ENCODE peak calls at places on chromosomes 4 and X, in six cellular contexts. U is left ventricle myocardium inferior; M is nephron progenitor cell; Q is choroid plexus epithelial cell; J is CD8-positive, alpha-beta T cell; E is H9. Z is an unnamed sample.

GRCh38 chr4:8710416-8710815 is 117.9 kb downstream of the CPZ start:
- DNase-seq in U (peak), M (no peak), Q (no peak), J (no peak), E (no peak), Z (no peak)

GRCh38 chr4:6208416-6208815 is 8.1 kb upstream of the JAKMIP1 start:
- DNase-seq in U (no peak), M (no peak), Q (no peak), J (no peak), E (no peak), Z (no peak)

GRCh38 chrX:56986138-56986537 is 9.2 kb downstream of the SPIN3 start:
- DNase-seq in U (no peak), M (no peak), Q (no peak), J (no peak), E (no peak), Z (no peak)

GRCh38 chrX:13990126-13990525 is 39.6 kb downstream of the GEMIN8 start:
- DNase-seq in U (no peak), M (no peak), Q (no peak), J (no peak), E (no peak), Z (no peak)

GRCh38 chr4:7806080-7806630 is 133.5 kb downstream of the AFAP1 start:
- DNase-seq in U (peak), M (peak), Q (peak), J (no peak), E (peak), Z (peak)

GRCh38 chrX:23286731-23287130 is 47.9 kb upstream of the PTCHD1 start:
- DNase-seq in U (no peak), M (no peak), Q (no peak), J (no peak), E (no peak), Z (no peak)

GRCh38 chr4:141912831-141913230 is 276.4 kb downstream of the IL15 start:
- DNase-seq in U (no peak), M (no peak), Q (peak), J (no peak), E (no peak), Z (no peak)

GRCh38 chr4:2412885-2413716 is 5.3 kb downstream of the ZFYVE28 start:
- DNase-seq in U (peak), M (peak), Q (peak), J (peak), E (peak), Z (peak)

GRCh38 chrX:53456254-53456653 is 22.1 kb upstream of the HSD17B10 start:
- DNase-seq in U (no peak), M (no peak), Q (peak), J (no peak), E (no peak), Z (peak)

GRCh38 chrX:41335590-41336331 is 1.8 kb downstream of the DDX3X start:
- DNase-seq in U (no peak), M (no peak), Q (peak), J (peak), E (no peak), Z (peak)

GRCh38 chr4:147828361-147828760 is 96.5 kb downstream of the ARHGAP10 start:
- DNase-seq in U (no peak), M (no peak), Q (peak), J (no peak), E (no peak), Z (peak)

GRCh38 chr4:21697583-21697982 is 251.0 kb downstream of the KCNIP4 start:
- DNase-seq in U (no peak), M (peak), Q (peak), J (no peak), E (peak), Z (no peak)

GRCh38 chrX:139892512-139892911 is 40.3 kb downstream of the ATP11C start:
- DNase-seq in U (no peak), M (no peak), Q (no peak), J (no peak), E (no peak), Z (no peak)

GRCh38 chr4:27702710-27703431 is 842.2 kb downstream of the STIM2 start:
- DNase-seq in U (no peak), M (no peak), Q (peak), J (no peak), E (peak), Z (no peak)

GRCh38 chr4:19241845-19242244 is 1009.9 kb upstream of the SLIT2 start:
- DNase-seq in U (no peak), M (no peak), Q (no peak), J (no peak), E (no peak), Z (no peak)

DNA sequence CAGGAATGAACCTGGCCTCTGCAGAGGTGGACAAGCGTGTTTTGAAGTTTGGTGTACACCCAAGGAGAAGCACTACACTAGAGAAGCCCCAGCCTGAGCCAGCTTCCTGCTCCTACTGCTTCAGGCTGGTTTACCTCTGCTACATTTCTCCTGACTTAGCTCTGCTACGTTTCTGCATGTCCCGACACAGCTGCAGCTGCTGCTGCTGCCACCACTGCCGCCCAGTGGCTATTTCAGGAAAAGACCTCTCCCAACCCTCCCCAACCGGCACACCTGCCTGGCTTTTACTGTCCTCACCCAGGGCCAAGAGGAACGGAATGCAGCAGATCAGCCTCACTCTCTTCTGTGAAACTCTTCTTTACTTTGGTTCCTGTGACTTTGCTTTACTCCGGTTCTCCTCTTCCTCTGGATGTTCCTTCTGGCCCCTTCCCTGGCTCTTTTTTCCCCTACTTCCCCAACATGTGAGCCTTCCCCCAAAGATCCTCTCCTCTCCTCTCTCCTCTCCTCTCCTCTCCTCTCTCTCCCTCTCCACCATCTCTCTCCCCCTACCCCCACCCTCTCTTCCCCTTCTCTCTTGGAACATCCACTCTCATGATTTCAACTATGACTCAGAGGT is 3.1 kb upstream of the P2RY4 start:
- DNase-seq in U (peak), M (peak), Q (peak), J (peak), E (peak), Z (peak)
- TF ChIP-seq CTCF in U (peak), M (peak), Q (peak), J (no peak), E (peak), Z (peak)

GRCh38 chrX:72020788-72021187 is 110.1 kb downstream of the NHSL2 start:
- DNase-seq in U (no peak), M (no peak), Q (no peak), J (no peak), E (no peak), Z (no peak)

GRCh38 chrX:72019487-72019886 is 108.8 kb downstream of the NHSL2 start:
- DNase-seq in U (no peak), M (no peak), Q (no peak), J (no peak), E (peak), Z (no peak)

GRCh38 chrX:72020204-72020603 is 109.6 kb downstream of the NHSL2 start:
- DNase-seq in U (no peak), M (no peak), Q (no peak), J (no peak), E (no peak), Z (no peak)

GRCh38 chrX:72016881-72017783 is 106.5 kb downstream of the NHSL2 start:
- DNase-seq in U (no peak), M (no peak), Q (no peak), J (no peak), E (peak), Z (no peak)

DNA sequence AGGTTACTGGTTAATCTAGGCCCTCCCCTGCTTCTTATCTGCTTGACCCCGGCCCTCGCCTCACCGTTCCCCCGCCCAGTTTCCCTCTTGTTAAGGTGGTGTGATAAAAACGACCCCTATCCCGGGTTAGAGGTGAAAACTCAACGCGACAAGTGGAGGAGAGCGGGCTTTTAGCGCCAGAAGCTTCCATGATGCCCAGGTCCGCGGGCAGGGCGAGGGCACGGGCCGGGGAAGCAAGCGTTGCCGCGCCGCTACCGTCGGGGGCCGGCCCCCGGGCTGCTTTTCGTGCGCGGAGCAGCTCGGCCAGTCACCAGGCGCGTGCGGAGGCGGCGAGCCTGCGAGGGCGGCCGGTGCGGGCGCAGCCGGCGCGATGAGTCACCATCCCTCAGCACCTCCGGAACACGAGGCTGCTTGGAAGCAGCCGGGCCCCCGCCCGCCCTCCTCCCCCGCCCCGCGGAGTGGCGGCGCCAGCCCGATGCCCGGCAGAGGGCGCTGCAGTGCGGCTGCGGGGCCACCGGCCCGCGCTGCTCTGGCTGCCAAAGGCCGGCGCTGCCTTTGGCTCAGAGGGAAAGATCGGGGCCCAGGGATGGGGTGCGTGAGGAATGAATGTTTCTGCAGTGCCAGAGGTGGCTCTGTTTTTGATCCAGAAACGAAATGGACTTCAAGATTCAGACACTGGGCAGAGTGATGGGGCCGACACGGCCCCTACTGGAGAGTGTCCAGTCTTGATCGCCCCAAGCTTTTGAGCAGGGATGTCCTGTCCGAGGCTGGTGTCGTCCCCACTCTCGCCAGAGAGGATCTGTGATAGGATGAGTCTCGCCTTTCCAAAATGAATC is 107.8 kb downstream of the NHSL2 start:
- DNase-seq in U (peak), M (peak), Q (peak), J (peak), E (peak), Z (peak)
- TF ChIP-seq CTCF in U (peak), M (peak), Q (peak), J (peak), E (peak), Z (peak)

DNA sequence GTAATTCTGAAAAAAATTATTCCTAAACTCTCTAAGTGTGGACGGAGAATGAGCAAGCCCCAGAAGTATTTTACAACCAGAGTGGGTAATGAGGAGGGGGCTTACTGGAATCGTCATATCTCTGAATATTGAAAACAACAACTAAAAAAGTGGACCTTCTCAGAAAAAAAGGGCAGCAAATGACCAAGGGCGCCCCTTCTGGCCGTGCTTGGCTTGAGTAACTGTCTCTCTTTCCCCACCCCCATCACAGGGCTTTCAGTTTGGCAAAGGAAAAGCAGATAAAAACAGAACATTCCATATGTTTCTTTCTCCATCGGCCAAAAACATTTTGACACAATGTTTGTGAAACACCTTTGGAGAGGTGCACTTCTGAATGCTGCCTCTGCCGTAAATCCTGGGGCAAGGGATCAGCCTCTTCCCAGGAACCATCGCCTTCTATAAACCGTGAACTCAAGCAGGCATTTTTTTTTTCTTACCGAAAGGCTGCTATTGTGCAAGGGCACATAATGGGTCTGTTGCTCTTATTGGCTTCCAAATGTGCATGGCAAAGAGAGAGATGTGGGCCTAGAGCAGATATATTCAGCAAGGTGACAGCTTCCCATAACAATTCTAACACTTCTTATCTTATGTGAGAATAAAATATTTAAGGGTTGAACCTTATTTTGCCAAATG is 115.4 kb downstream of the PARM1 start:
- DNase-seq in U (no peak), M (no peak), Q (no peak), J (no peak), E (no peak), Z (no peak)
- TF ChIP-seq CTCF in U (no peak), M (peak), Q (no peak), J (no peak), E (peak), Z (no peak)

GRCh38 chrX:144896323-144896722 is 351.0 kb upstream of the SPANXN1 start:
- DNase-seq in U (no peak), M (no peak), Q (peak), J (no peak), E (no peak), Z (no peak)
- TF ChIP-seq CTCF in U (no peak), M (peak), Q (no peak), J (no peak), E (peak), Z (peak)

GRCh38 chr4:163673848-163674702 is 179.6 kb downstream of the TMA16 start:
- DNase-seq in U (no peak), M (no peak), Q (no peak), J (no peak), E (no peak), Z (no peak)

GRCh38 chr4:163681208-163681821 is 186.8 kb downstream of the TMA16 start:
- DNase-seq in U (no peak), M (peak), Q (peak), J (peak), E (no peak), Z (no peak)

GRCh38 chr4:163680390-163681098 is 186.1 kb downstream of the TMA16 start:
- DNase-seq in U (no peak), M (no peak), Q (no peak), J (no peak), E (no peak), Z (no peak)

GRCh38 chr4:163679189-163679588 is 184.7 kb downstream of the TMA16 start:
- DNase-seq in U (no peak), M (no peak), Q (peak), J (no peak), E (no peak), Z (no peak)
- TF ChIP-seq CTCF in U (no peak), M (no peak), Q (peak), J (no peak), E (peak), Z (no peak)

GRCh38 chr4:113278324-113278934 is 229.0 kb downstream of the ANK2 start:
- DNase-seq in U (peak), M (peak), Q (peak), J (peak), E (peak), Z (peak)
- TF ChIP-seq CTCF in U (peak), M (peak), Q (peak), J (peak), E (peak), Z (peak)

GRCh38 chr4:71532407-71532806 is 193.6 kb downstream of the SLC4A4 start:
- DNase-seq in U (no peak), M (no peak), Q (no peak), J (no peak), E (no peak), Z (no peak)

GRCh38 chr4:71524746-71525145 is 185.9 kb downstream of the SLC4A4 start:
- DNase-seq in U (no peak), M (no peak), Q (no peak), J (no peak), E (no peak), Z (no peak)

GRCh38 chr4:71520850-71521249 is 182.0 kb downstream of the SLC4A4 start:
- DNase-seq in U (no peak), M (no peak), Q (no peak), J (no peak), E (no peak), Z (no peak)

GRCh38 chr4:71526626-71527406 is 188.0 kb downstream of the SLC4A4 start:
- DNase-seq in U (no peak), M (no peak), Q (no peak), J (no peak), E (no peak), Z (no peak)
- TF ChIP-seq CTCF in U (no peak), M (no peak), Q (no peak), J (no peak), E (peak), Z (peak)

DNA sequence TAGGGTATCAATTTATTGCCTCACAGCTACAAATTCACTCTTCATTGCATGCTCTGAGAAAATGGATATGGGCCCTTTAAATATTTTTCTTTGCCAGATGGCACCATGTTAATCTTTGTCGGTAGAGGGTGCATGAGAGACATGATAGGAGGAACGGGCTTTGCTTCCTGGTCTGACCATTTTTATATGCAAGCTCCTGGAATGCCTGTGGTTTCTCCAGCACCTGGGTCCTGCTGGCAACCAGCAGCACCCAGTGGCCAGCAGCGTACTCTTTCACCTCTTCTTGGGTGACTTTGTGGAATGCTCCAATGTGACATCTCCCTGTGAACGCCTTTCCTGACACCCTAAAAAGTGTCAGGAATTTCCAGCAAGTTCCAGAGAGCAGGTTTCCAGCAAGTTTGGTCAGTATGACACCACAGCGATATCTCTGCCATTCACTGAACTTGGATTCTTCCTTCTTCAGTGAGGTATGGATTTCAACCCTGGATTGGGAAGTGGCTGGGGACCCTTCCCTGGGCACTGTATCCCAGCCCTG is 140.3 kb upstream of the PGRMC2 start:
- DNase-seq in U (no peak), M (no peak), Q (peak), J (no peak), E (no peak), Z (peak)
- TF ChIP-seq CTCF in U (peak), M (no peak), Q (peak), J (no peak), E (peak), Z (peak)